ENCODE peak calls at places on chromosomes 6 and 20, in eight cellular contexts. One of them, this sample, is unnamed.

GRCh38 chr20:1467082-1467354 is 369 bp upstream of the NSFL1C start:
- DNase-seq in RWPE1: no peak
- DNase-seq in foreskin fibroblast: no peak
- DNase-seq in BE2C: no peak
- DNase-seq in A549: no peak
- DNase-seq in fibroblast of lung: no peak
- DNase-seq in mammary epithelial cell: no peak
- DNase-seq in cardiac fibroblast: no peak
- DNase-seq in this sample: no peak

GRCh38 chr20:25669826-25670422 is 26.7 kb downstream of the ZNF337 start:
- DNase-seq in RWPE1: peak; percentile 70
- DNase-seq in foreskin fibroblast: peak; percentile 89
- DNase-seq in BE2C: no peak
- DNase-seq in A549: no peak
- DNase-seq in fibroblast of lung: peak; percentile 85
- DNase-seq in mammary epithelial cell: peak; percentile 91
- DNase-seq in cardiac fibroblast: peak; percentile 61
- DNase-seq in this sample: no peak

GRCh38 chr20:41978875-41979274 is 360.7 kb upstream of the CHD6 start:
- DNase-seq in RWPE1: no peak
- DNase-seq in foreskin fibroblast: no peak
- DNase-seq in BE2C: no peak
- DNase-seq in A549: no peak
- DNase-seq in fibroblast of lung: no peak
- DNase-seq in mammary epithelial cell: no peak
- DNase-seq in cardiac fibroblast: no peak
- DNase-seq in this sample: no peak

GRCh38 chr6:87074051-87074711 is 20.7 kb downstream of the CGA start:
- DNase-seq in RWPE1: no peak
- DNase-seq in foreskin fibroblast: no peak
- DNase-seq in BE2C: no peak
- DNase-seq in A549: no peak
- DNase-seq in fibroblast of lung: no peak
- DNase-seq in mammary epithelial cell: no peak
- DNase-seq in cardiac fibroblast: no peak
- DNase-seq in this sample: no peak

GRCh38 chr6:158255280-158255973 is 56.8 kb upstream of the TULP4 start:
- DNase-seq in RWPE1: no peak
- DNase-seq in foreskin fibroblast: no peak
- DNase-seq in BE2C: no peak
- DNase-seq in A549: no peak
- DNase-seq in fibroblast of lung: no peak
- DNase-seq in mammary epithelial cell: no peak
- DNase-seq in cardiac fibroblast: no peak
- DNase-seq in this sample: no peak

GRCh38 chr20:62772103-62772611 is 24.1 kb upstream of the MRGBP start:
- DNase-seq in RWPE1: no peak
- DNase-seq in foreskin fibroblast: no peak
- DNase-seq in BE2C: no peak
- DNase-seq in A549: no peak
- DNase-seq in fibroblast of lung: no peak
- DNase-seq in mammary epithelial cell: no peak
- DNase-seq in cardiac fibroblast: no peak
- DNase-seq in this sample: no peak

GRCh38 chr20:59495894-59496510 is 108.3 kb upstream of the PHACTR3 start:
- DNase-seq in RWPE1: peak; percentile 79
- DNase-seq in foreskin fibroblast: peak; percentile 79
- DNase-seq in BE2C: peak; percentile 81
- DNase-seq in A549: peak; percentile 71
- DNase-seq in fibroblast of lung: peak; percentile 59
- DNase-seq in mammary epithelial cell: peak; percentile 32
- DNase-seq in cardiac fibroblast: peak; percentile 72
- DNase-seq in this sample: no peak

GRCh38 chr6:107217248-107217647 is 101.9 kb upstream of the BEND3 start:
- DNase-seq in RWPE1: no peak
- DNase-seq in foreskin fibroblast: no peak
- DNase-seq in BE2C: no peak
- DNase-seq in A549: no peak
- DNase-seq in fibroblast of lung: no peak
- DNase-seq in mammary epithelial cell: no peak
- DNase-seq in cardiac fibroblast: no peak
- DNase-seq in this sample: no peak

GRCh38 chr6:134520181-134521115 is 202.5 kb upstream of the SGK1 start:
- DNase-seq in RWPE1: no peak
- DNase-seq in foreskin fibroblast: no peak
- DNase-seq in BE2C: no peak
- DNase-seq in A549: no peak
- DNase-seq in fibroblast of lung: no peak
- DNase-seq in mammary epithelial cell: peak; percentile 75
- DNase-seq in cardiac fibroblast: peak; percentile 65
- DNase-seq in this sample: no peak

GRCh38 chr6:5457983-5458683 is 196.8 kb downstream of the FARS2 start:
- DNase-seq in RWPE1: no peak
- DNase-seq in foreskin fibroblast: peak; percentile 43
- DNase-seq in BE2C: no peak
- DNase-seq in A549: no peak
- DNase-seq in fibroblast of lung: no peak
- DNase-seq in mammary epithelial cell: peak; percentile 52
- DNase-seq in cardiac fibroblast: no peak
- DNase-seq in this sample: no peak

GRCh38 chr6:112535816-112536215 is 188.7 kb downstream of the RFPL4B start:
- DNase-seq in RWPE1: no peak
- DNase-seq in foreskin fibroblast: no peak
- DNase-seq in BE2C: no peak
- DNase-seq in A549: no peak
- DNase-seq in fibroblast of lung: no peak
- DNase-seq in mammary epithelial cell: no peak
- DNase-seq in cardiac fibroblast: no peak
- DNase-seq in this sample: no peak

GRCh38 chr20:1887321-1887720 is 7.9 kb upstream of the SIRPA start:
- DNase-seq in RWPE1: no peak
- DNase-seq in foreskin fibroblast: no peak
- DNase-seq in BE2C: no peak
- DNase-seq in A549: no peak
- DNase-seq in fibroblast of lung: no peak
- DNase-seq in mammary epithelial cell: no peak
- DNase-seq in cardiac fibroblast: no peak
- DNase-seq in this sample: no peak

GRCh38 chr20:36808317-36809257 is 35.0 kb upstream of the DSN1 start:
- DNase-seq in RWPE1: peak; percentile 88
- DNase-seq in foreskin fibroblast: peak; percentile 96
- DNase-seq in BE2C: peak; percentile 75
- DNase-seq in A549: peak; percentile 68
- DNase-seq in fibroblast of lung: peak; percentile 92
- DNase-seq in mammary epithelial cell: peak; percentile 64
- DNase-seq in cardiac fibroblast: peak; percentile 74
- DNase-seq in this sample: peak; percentile 77

GRCh38 chr6:165875946-165876345 is 212.9 kb upstream of the PDE10A start:
- DNase-seq in RWPE1: no peak
- DNase-seq in foreskin fibroblast: no peak
- DNase-seq in BE2C: no peak
- DNase-seq in A549: no peak
- DNase-seq in fibroblast of lung: no peak
- DNase-seq in mammary epithelial cell: no peak
- DNase-seq in cardiac fibroblast: no peak
- DNase-seq in this sample: no peak

GRCh38 chr20:23161968-23162696 is 76.0 kb upstream of the CD93 start:
- DNase-seq in RWPE1: peak; percentile 74
- DNase-seq in foreskin fibroblast: peak; percentile 52
- DNase-seq in BE2C: no peak
- DNase-seq in A549: no peak
- DNase-seq in fibroblast of lung: peak; percentile 95
- DNase-seq in mammary epithelial cell: no peak
- DNase-seq in cardiac fibroblast: peak; percentile 96
- DNase-seq in this sample: peak; percentile 90

GRCh38 chr6:90256698-90257485 is 39.8 kb downstream of the BACH2 start:
- DNase-seq in RWPE1: no peak
- DNase-seq in foreskin fibroblast: peak; percentile 87
- DNase-seq in BE2C: no peak
- DNase-seq in A549: no peak
- DNase-seq in fibroblast of lung: peak; percentile 89
- DNase-seq in mammary epithelial cell: peak; percentile 71
- DNase-seq in cardiac fibroblast: peak; percentile 37
- DNase-seq in this sample: no peak

GRCh38 chr6:71402101-71402500 is 113.5 kb downstream of the OGFRL1 start:
- DNase-seq in RWPE1: no peak
- DNase-seq in foreskin fibroblast: no peak
- DNase-seq in BE2C: no peak
- DNase-seq in A549: no peak
- DNase-seq in fibroblast of lung: no peak
- DNase-seq in mammary epithelial cell: no peak
- DNase-seq in cardiac fibroblast: no peak
- DNase-seq in this sample: no peak

GRCh38 chr6:64985726-64986125 is 721.3 kb downstream of the EYS start:
- DNase-seq in RWPE1: no peak
- DNase-seq in foreskin fibroblast: no peak
- DNase-seq in BE2C: peak; percentile 7
- DNase-seq in A549: no peak
- DNase-seq in fibroblast of lung: peak; percentile 18
- DNase-seq in mammary epithelial cell: no peak
- DNase-seq in cardiac fibroblast: peak; percentile 3
- DNase-seq in this sample: no peak

GRCh38 chr20:20078041-20078440 is 25.7 kb downstream of the CFAP61 start:
- DNase-seq in RWPE1: no peak
- DNase-seq in foreskin fibroblast: no peak
- DNase-seq in BE2C: no peak
- DNase-seq in A549: no peak
- DNase-seq in fibroblast of lung: no peak
- DNase-seq in mammary epithelial cell: no peak
- DNase-seq in cardiac fibroblast: no peak
- DNase-seq in this sample: no peak

GRCh38 chr6:108179741-108180140 is 13.9 kb downstream of the NR2E1 start:
- DNase-seq in RWPE1: no peak
- DNase-seq in foreskin fibroblast: no peak
- DNase-seq in BE2C: no peak
- DNase-seq in A549: no peak
- DNase-seq in fibroblast of lung: no peak
- DNase-seq in mammary epithelial cell: no peak
- DNase-seq in cardiac fibroblast: no peak
- DNase-seq in this sample: no peak

GRCh38 chr6:150241751-150242150 is 98.9 kb downstream of the PPP1R14C start:
- DNase-seq in RWPE1: no peak
- DNase-seq in foreskin fibroblast: no peak
- DNase-seq in BE2C: no peak
- DNase-seq in A549: no peak
- DNase-seq in fibroblast of lung: no peak
- DNase-seq in mammary epithelial cell: no peak
- DNase-seq in cardiac fibroblast: no peak
- DNase-seq in this sample: no peak

GRCh38 chr20:14055127-14055742 is 59.9 kb downstream of the MACROD2 start:
- DNase-seq in RWPE1: peak; percentile 18
- DNase-seq in foreskin fibroblast: peak; percentile 80
- DNase-seq in BE2C: peak; percentile 41
- DNase-seq in A549: peak; percentile 20
- DNase-seq in fibroblast of lung: peak; percentile 74
- DNase-seq in mammary epithelial cell: peak; percentile 48
- DNase-seq in cardiac fibroblast: peak; percentile 78
- DNase-seq in this sample: no peak
- TF ChIP-seq CTCF in RWPE1: peak; percentile 75
- TF ChIP-seq CTCF in foreskin fibroblast: peak; percentile 44
- TF ChIP-seq CTCF in BE2C: peak; percentile 61
- TF ChIP-seq CTCF in A549: peak; percentile 92
- TF ChIP-seq CTCF in fibroblast of lung: peak; percentile 48
- TF ChIP-seq CTCF in mammary epithelial cell: peak; percentile 57
- TF ChIP-seq CTCF in cardiac fibroblast: peak; percentile 42
- TF ChIP-seq CTCF in this sample: no peak

GRCh38 chr6:14700202-14700601 is 545.7 kb upstream of the JARID2 start:
- DNase-seq in RWPE1: no peak
- DNase-seq in foreskin fibroblast: no peak
- DNase-seq in BE2C: no peak
- DNase-seq in A549: no peak
- DNase-seq in fibroblast of lung: no peak
- DNase-seq in mammary epithelial cell: no peak
- DNase-seq in cardiac fibroblast: no peak
- DNase-seq in this sample: no peak

GRCh38 chr6:14704383-14705271 is 541.2 kb upstream of the JARID2 start:
- DNase-seq in RWPE1: no peak
- DNase-seq in foreskin fibroblast: peak; percentile 39
- DNase-seq in BE2C: no peak
- DNase-seq in A549: no peak
- DNase-seq in fibroblast of lung: no peak
- DNase-seq in mammary epithelial cell: no peak
- DNase-seq in cardiac fibroblast: no peak
- DNase-seq in this sample: no peak

GRCh38 chr6:14703586-14703985 is 542.3 kb upstream of the JARID2 start:
- DNase-seq in RWPE1: no peak
- DNase-seq in foreskin fibroblast: no peak
- DNase-seq in BE2C: no peak
- DNase-seq in A549: no peak
- DNase-seq in fibroblast of lung: peak; percentile 53
- DNase-seq in mammary epithelial cell: no peak
- DNase-seq in cardiac fibroblast: peak; percentile 59
- DNase-seq in this sample: no peak

GRCh38 chr6:14705841-14706377 is 540.0 kb upstream of the JARID2 start:
- DNase-seq in RWPE1: no peak
- DNase-seq in foreskin fibroblast: no peak
- DNase-seq in BE2C: no peak
- DNase-seq in A549: no peak
- DNase-seq in fibroblast of lung: peak; percentile 59
- DNase-seq in mammary epithelial cell: no peak
- DNase-seq in cardiac fibroblast: peak; percentile 67
- DNase-seq in this sample: no peak

DNA sequence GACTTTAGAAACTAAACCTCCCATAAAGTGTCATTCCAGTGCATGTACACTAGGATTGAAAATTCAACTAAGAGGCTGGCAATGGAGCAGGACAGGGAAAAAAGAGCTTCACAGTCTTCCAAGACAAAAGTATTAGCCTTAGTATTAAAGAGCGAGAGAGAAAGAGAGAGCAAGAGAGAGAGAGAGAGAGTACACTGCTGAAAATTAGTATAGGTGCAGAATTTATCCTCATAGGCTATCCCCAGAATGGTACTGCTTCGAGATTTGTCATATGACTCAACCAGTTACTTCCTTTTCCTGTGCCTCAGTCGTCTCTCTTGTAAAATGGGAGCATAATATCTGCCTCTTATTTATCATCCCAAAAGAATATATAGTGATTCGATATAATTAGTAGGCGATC is 543.2 kb upstream of the JARID2 start:
- DNase-seq in RWPE1: no peak
- DNase-seq in foreskin fibroblast: no peak
- DNase-seq in BE2C: no peak
- DNase-seq in A549: no peak
- DNase-seq in fibroblast of lung: no peak
- DNase-seq in mammary epithelial cell: no peak
- DNase-seq in cardiac fibroblast: no peak
- DNase-seq in this sample: no peak
- TF ChIP-seq CTCF in RWPE1: no peak
- TF ChIP-seq CTCF in foreskin fibroblast: no peak
- TF ChIP-seq CTCF in BE2C: no peak
- TF ChIP-seq CTCF in A549: no peak
- TF ChIP-seq CTCF in fibroblast of lung: no peak
- TF ChIP-seq CTCF in mammary epithelial cell: no peak
- TF ChIP-seq CTCF in cardiac fibroblast: no peak
- TF ChIP-seq CTCF in this sample: no peak

GRCh38 chr6:46862381-46862780 is 59.4 kb downstream of the ADGRF5 start:
- DNase-seq in RWPE1: no peak
- DNase-seq in foreskin fibroblast: no peak
- DNase-seq in BE2C: no peak
- DNase-seq in A549: no peak
- DNase-seq in fibroblast of lung: no peak
- DNase-seq in mammary epithelial cell: no peak
- DNase-seq in cardiac fibroblast: no peak
- DNase-seq in this sample: no peak
- TF ChIP-seq CTCF in RWPE1: no peak
- TF ChIP-seq CTCF in foreskin fibroblast: no peak
- TF ChIP-seq CTCF in BE2C: no peak
- TF ChIP-seq CTCF in A549: no peak
- TF ChIP-seq CTCF in fibroblast of lung: no peak
- TF ChIP-seq CTCF in mammary epithelial cell: peak; percentile 3
- TF ChIP-seq CTCF in cardiac fibroblast: no peak
- TF ChIP-seq CTCF in this sample: no peak

GRCh38 chr6:7276199-7276524 is 36.8 kb downstream of the SSR1 start:
- DNase-seq in RWPE1: no peak
- DNase-seq in foreskin fibroblast: no peak
- DNase-seq in BE2C: no peak
- DNase-seq in A549: no peak
- DNase-seq in fibroblast of lung: no peak
- DNase-seq in mammary epithelial cell: no peak
- DNase-seq in cardiac fibroblast: no peak
- DNase-seq in this sample: no peak
- TF ChIP-seq CTCF in RWPE1: peak; percentile 54
- TF ChIP-seq CTCF in foreskin fibroblast: no peak
- TF ChIP-seq CTCF in BE2C: no peak
- TF ChIP-seq CTCF in A549: no peak
- TF ChIP-seq CTCF in fibroblast of lung: no peak
- TF ChIP-seq CTCF in mammary epithelial cell: no peak
- TF ChIP-seq CTCF in cardiac fibroblast: no peak
- TF ChIP-seq CTCF in this sample: no peak